ENCODE peak calls at places on chromosomes 2 and 18, in four cellular contexts. V is IMR-90, U is AG10803, M is psoas muscle. R is an unnamed sample.

GRCh38 chr18:36331541-36331971 is 34.0 kb downstream of the FHOD3 start:
- DNase-seq in U (no peak), M (no peak), V (no peak), R (no peak)

GRCh38 chr2:74235041-74235440 is 36.6 kb downstream of the MTHFD2 start:
- DNase-seq in U (no peak), M (no peak), V (no peak), R (no peak)

GRCh38 chr18:48031011-48031480 is 100.6 kb upstream of the SMAD2 start:
- DNase-seq in M (no peak), U (peak), V (peak), R (peak)

GRCh38 chr2:127094509-127095366 is 12.2 kb downstream of the BIN1 start:
- DNase-seq in M (peak), U (peak), V (peak), R (peak)

GRCh38 chr2:19847486-19847885 is 54.3 kb downstream of the TTC32 start:
- DNase-seq in V (no peak), U (no peak), M (no peak), R (no peak)

GRCh38 chr2:188784269-188784762 is 189.9 kb upstream of the COL3A1 start:
- DNase-seq in V (no peak), M (no peak), U (no peak), R (peak)

GRCh38 chr2:28604284-28604843 is 108.5 kb downstream of the PLB1 start:
- DNase-seq in V (no peak), U (no peak), M (no peak), R (no peak)

GRCh38 chr18:58541137-58541788 is 87.6 kb downstream of the ALPK2 start:
- DNase-seq in U (no peak), M (no peak), V (peak), R (peak)

GRCh38 chr2:177972782-177973181 is 99.8 kb downstream of the PDE11A start:
- DNase-seq in U (no peak), M (no peak), V (no peak), R (no peak)

GRCh38 chr2:108616290-108616689 is 82.0 kb downstream of the LIMS1 start:
- DNase-seq in V (no peak), U (no peak), M (no peak), R (no peak)

GRCh38 chr2:213147550-213147949 is 3.9 kb downstream of the IKZF2 start:
- DNase-seq in V (no peak), U (no peak), M (no peak), R (no peak)

GRCh38 chr2:174603280-174603679 is 5.7 kb upstream of the WIPF1 start:
- DNase-seq in U (peak), V (peak), M (no peak), R (peak)

GRCh38 chr2:240960309-240960962 is 38.0 kb upstream of the SNED1 start:
- DNase-seq in M (no peak), V (peak), U (no peak), R (peak)

GRCh38 chr2:196337618-196337953 is 166.2 kb upstream of the STK17B start:
- DNase-seq in V (no peak), M (no peak), U (no peak), R (no peak)

GRCh38 chr2:238655974-238656722 is 191.7 kb upstream of the TWIST2 start:
- DNase-seq in U (no peak), V (no peak), M (no peak), R (no peak)

GRCh38 chr18:56709463-56709862 is 58.3 kb downstream of the WDR7 start:
- DNase-seq in U (peak), M (no peak), V (peak), R (peak)

GRCh38 chr2:203155406-203155805 is 83.4 kb upstream of the CYP20A1 start:
- DNase-seq in V (no peak), U (no peak), M (no peak), R (no peak)

GRCh38 chr2:240396623-240397541 is 38.6 kb upstream of the GPC1 start:
- DNase-seq in V (no peak), U (no peak), M (no peak), R (no peak)

GRCh38 chr2:220356076-220356475 is 728.6 kb downstream of the SLC4A3 start:
- DNase-seq in V (peak), U (no peak), M (no peak), R (peak)

GRCh38 chr18:79528296-79528695 is 132.6 kb downstream of the NFATC1 start:
- DNase-seq in M (no peak), U (no peak), V (no peak), R (no peak)

GRCh38 chr2:236167297-236168109 is 683 bp downstream of the GBX2 start:
- DNase-seq in M (no peak), U (peak), V (peak), R (peak)
- TF ChIP-seq CTCF in M (peak), U (peak), V (peak), R (peak)

DNA sequence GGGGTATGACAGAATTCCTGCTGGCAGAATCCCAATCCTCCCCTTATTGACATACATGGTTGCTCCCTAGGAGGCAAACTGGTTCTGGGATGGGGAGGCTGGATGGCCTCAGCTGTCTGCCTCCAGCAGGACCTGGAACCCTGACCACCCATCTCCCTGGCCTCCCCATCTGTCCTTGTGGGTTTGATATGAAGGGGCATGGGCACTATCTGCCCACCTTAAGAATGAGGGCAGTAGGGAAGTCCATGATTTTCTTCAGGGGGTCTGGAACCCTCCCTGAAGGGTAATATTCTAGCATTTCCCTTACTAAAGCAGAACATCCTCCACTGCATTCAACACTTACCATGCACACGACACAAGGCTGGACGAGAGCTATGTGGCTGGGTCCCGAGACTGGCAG is 113.6 kb downstream of the VAPA start:
- DNase-seq in U (no peak), V (no peak), M (no peak), R (no peak)
- H3K4me3 ChIP-seq in U (no peak), V (no peak), M (no peak), R (no peak)

GRCh38 chr2:135475128-135475527 is 55.9 kb downstream of the ZRANB3 start:
- DNase-seq in V (no peak), U (no peak), M (no peak), R (no peak)

GRCh38 chr2:135471106-135471505 is 59.9 kb downstream of the ZRANB3 start:
- DNase-seq in U (no peak), V (no peak), M (no peak), R (no peak)

GRCh38 chr2:135473567-135473966 is 57.5 kb downstream of the ZRANB3 start:
- DNase-seq in V (peak), U (peak), M (no peak), R (no peak)
- TF ChIP-seq CTCF in V (peak), U (peak), M (peak), R (peak)

GRCh38 chr2:2075866-2076265 is 255.2 kb downstream of the MYT1L start:
- DNase-seq in V (no peak), M (no peak), U (no peak), R (no peak)
- H3K4me3 ChIP-seq in V (no peak), M (no peak), U (no peak), R (no peak)